ENCODE peak calls at places on chromosomes 13 and 19, in four cellular contexts. One of them, this sample, is unnamed.
A peak's percentile ranks its signal among the peaks of the same experiment; 100 is the strongest.

GRCh38 chr13:41915096-41915495 is 45.8 kb downstream of the VWA8 start:
- DNase-seq in AG09309: no peak
- DNase-seq in cardiac fibroblast: no peak
- DNase-seq in IMR-90: peak; percentile 45
- DNase-seq in this sample: peak; percentile 38

GRCh38 chr19:41328818-41329220 is 18.8 kb downstream of the CCDC97 start:
- DNase-seq in cardiac fibroblast: no peak
- DNase-seq in AG09309: no peak
- DNase-seq in IMR-90: no peak
- DNase-seq in this sample: no peak

GRCh38 chr19:49463960-49464740 is 9.9 kb upstream of the FLT3LG start:
- DNase-seq in cardiac fibroblast: no peak
- DNase-seq in IMR-90: no peak
- DNase-seq in AG09309: no peak
- DNase-seq in this sample: no peak

GRCh38 chr13:44140146-44140545 is 233.5 kb upstream of the SERP2 start:
- DNase-seq in IMR-90: no peak
- DNase-seq in AG09309: no peak
- DNase-seq in cardiac fibroblast: no peak
- DNase-seq in this sample: no peak

GRCh38 chr13:61779456-61779855 is 363.8 kb upstream of the PCDH20 start:
- DNase-seq in cardiac fibroblast: no peak
- DNase-seq in IMR-90: no peak
- DNase-seq in AG09309: no peak
- DNase-seq in this sample: no peak

GRCh38 chr19:9917322-9917721 is 19.0 kb downstream of the OLFM2 start:
- DNase-seq in IMR-90: peak; percentile 60
- DNase-seq in cardiac fibroblast: peak; percentile 63
- DNase-seq in AG09309: no peak
- DNase-seq in this sample: peak; percentile 51

GRCh38 chr13:78913656-78914055 is 254.7 kb upstream of the OBI1 start:
- DNase-seq in cardiac fibroblast: no peak
- DNase-seq in AG09309: no peak
- DNase-seq in IMR-90: no peak
- DNase-seq in this sample: no peak

GRCh38 chr13:79060216-79060615 is 345.8 kb downstream of the RBM26 start:
- DNase-seq in cardiac fibroblast: no peak
- DNase-seq in IMR-90: no peak
- DNase-seq in AG09309: no peak
- DNase-seq in this sample: no peak

GRCh38 chr13:31160857-31161582 is 684 bp downstream of the HSPH1 start:
- DNase-seq in AG09309: no peak
- DNase-seq in cardiac fibroblast: peak; percentile 84
- DNase-seq in IMR-90: peak; percentile 75
- DNase-seq in this sample: peak; percentile 83

GRCh38 chr13:110258876-110259631 is 47.9 kb downstream of the COL4A1 start:
- DNase-seq in IMR-90: no peak
- DNase-seq in AG09309: no peak
- DNase-seq in cardiac fibroblast: no peak
- DNase-seq in this sample: peak; percentile 64

GRCh38 chr19:343941-344624 is 513 bp downstream of the MIER2 start:
- DNase-seq in IMR-90: no peak
- DNase-seq in cardiac fibroblast: peak; percentile 31
- DNase-seq in AG09309: no peak
- DNase-seq in this sample: peak; percentile 28

GRCh38 chr19:50415661-50416033 is 3.1 kb upstream of the SPIB start:
- DNase-seq in IMR-90: no peak
- DNase-seq in AG09309: no peak
- DNase-seq in cardiac fibroblast: no peak
- DNase-seq in this sample: no peak

GRCh38 chr19:16445238-16446107 is 26.3 kb downstream of the EPS15L1 start:
- DNase-seq in AG09309: no peak
- DNase-seq in IMR-90: peak; percentile 83
- DNase-seq in cardiac fibroblast: no peak
- DNase-seq in this sample: no peak

GRCh38 chr19:16446108-16447014 is 25.4 kb downstream of the EPS15L1 start:
- DNase-seq in IMR-90: peak; percentile 62
- DNase-seq in AG09309: no peak
- DNase-seq in cardiac fibroblast: no peak
- DNase-seq in this sample: peak; percentile 87

GRCh38 chr19:16444273-16444597 is 27.5 kb downstream of the EPS15L1 start:
- DNase-seq in AG09309: no peak
- DNase-seq in IMR-90: no peak
- DNase-seq in cardiac fibroblast: no peak
- DNase-seq in this sample: no peak

GRCh38 chr19:16449330-16449961 is 22.3 kb downstream of the EPS15L1 start:
- DNase-seq in cardiac fibroblast: peak; percentile 24
- DNase-seq in AG09309: no peak
- DNase-seq in IMR-90: peak; percentile 19
- DNase-seq in this sample: no peak

DNA sequence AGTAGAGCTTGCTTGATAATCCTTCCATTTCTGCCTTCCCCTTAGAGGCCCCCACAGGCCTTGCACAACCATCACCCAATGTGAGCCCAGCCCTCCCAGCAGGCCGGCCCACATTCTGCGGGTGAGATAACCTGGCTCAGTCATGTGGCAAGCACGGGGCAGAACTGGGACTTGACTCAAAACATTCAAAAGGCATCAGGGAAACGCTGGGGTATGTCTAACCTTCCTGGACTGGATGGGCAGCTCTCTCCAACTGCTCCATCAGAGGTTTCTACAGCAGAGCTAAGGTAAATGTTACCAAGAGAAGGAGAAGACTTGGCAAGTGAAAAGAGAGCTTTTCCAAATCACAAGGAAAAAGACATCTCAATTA is 24.8 kb downstream of the EPS15L1 start:
- DNase-seq in cardiac fibroblast: peak; percentile 96
- DNase-seq in IMR-90: peak; percentile 91
- DNase-seq in AG09309: peak; percentile 49
- DNase-seq in this sample: peak; percentile 98
- TF ChIP-seq CTCF in cardiac fibroblast: no peak
- TF ChIP-seq CTCF in IMR-90: no peak
- TF ChIP-seq CTCF in AG09309: no peak
- TF ChIP-seq CTCF in this sample: no peak

GRCh38 chr13:93991569-93991968 is 487.9 kb downstream of the DCT start:
- DNase-seq in AG09309: no peak
- DNase-seq in cardiac fibroblast: no peak
- DNase-seq in IMR-90: no peak
- DNase-seq in this sample: no peak
- H3K4me3 ChIP-seq in AG09309: no peak overlapping the region
- H3K4me3 ChIP-seq in cardiac fibroblast: no peak overlapping the region
- H3K4me3 ChIP-seq in IMR-90: no peak overlapping the region
- H3K4me3 ChIP-seq in this sample: no peak overlapping the region

GRCh38 chr19:47093254-47093653 is 20.3 kb downstream of the ZC3H4 start:
- DNase-seq in cardiac fibroblast: no peak
- DNase-seq in IMR-90: no peak
- DNase-seq in AG09309: no peak
- DNase-seq in this sample: no peak
- TF ChIP-seq CTCF in cardiac fibroblast: no peak
- TF ChIP-seq CTCF in IMR-90: no peak
- TF ChIP-seq CTCF in AG09309: no peak
- TF ChIP-seq CTCF in this sample: no peak

GRCh38 chr13:50078512-50079277 is 63.5 kb downstream of the KCNRG start:
- DNase-seq in IMR-90: no peak
- DNase-seq in AG09309: no peak
- DNase-seq in cardiac fibroblast: no peak
- DNase-seq in this sample: no peak

GRCh38 chr13:50073340-50073739 is 58.1 kb downstream of the KCNRG start:
- DNase-seq in IMR-90: no peak
- DNase-seq in cardiac fibroblast: no peak
- DNase-seq in AG09309: no peak
- DNase-seq in this sample: no peak

GRCh38 chr13:50074843-50075242 is 59.6 kb downstream of the KCNRG start:
- DNase-seq in AG09309: no peak
- DNase-seq in IMR-90: no peak
- DNase-seq in cardiac fibroblast: no peak
- DNase-seq in this sample: no peak

GRCh38 chr13:50072676-50073075 is 57.4 kb downstream of the KCNRG start:
- DNase-seq in cardiac fibroblast: no peak
- DNase-seq in AG09309: no peak
- DNase-seq in IMR-90: no peak
- DNase-seq in this sample: peak; percentile 25

GRCh38 chr13:50075619-50076097 is 60.4 kb downstream of the KCNRG start:
- DNase-seq in AG09309: no peak
- DNase-seq in IMR-90: no peak
- DNase-seq in cardiac fibroblast: no peak
- DNase-seq in this sample: peak; percentile 53
- H3K4me3 ChIP-seq in AG09309: no peak overlapping the region
- H3K4me3 ChIP-seq in IMR-90: no peak overlapping the region
- H3K4me3 ChIP-seq in cardiac fibroblast: no peak overlapping the region
- H3K4me3 ChIP-seq in this sample: no peak overlapping the region

GRCh38 chr19:3700242-3701032 is at the start of gene PIP5K1C:
- DNase-seq in AG09309: no peak
- DNase-seq in cardiac fibroblast: peak; percentile 89
- DNase-seq in IMR-90: peak; percentile 78
- DNase-seq in this sample: peak; percentile 83
- TF ChIP-seq CTCF in AG09309: peak; percentile 69
- TF ChIP-seq CTCF in cardiac fibroblast: peak; percentile 70
- TF ChIP-seq CTCF in IMR-90: peak; percentile 87
- TF ChIP-seq CTCF in this sample: peak; percentile 76